ENCODE peak calls at places on chromosomes 6 and 20, in ten cellular contexts. One of them, this sample, is unnamed.

GRCh38 chr6:43475506-43475905 is 1.9 kb upstream of the TJAP1 start:
- DNase-seq in IMR-90: no peak
- DNase-seq in OCI-LY7: no peak
- DNase-seq in left lung: no peak
- DNase-seq in heart right ventricle: no peak
- DNase-seq in coronary artery: no peak
- DNase-seq in PC-3: no peak
- DNase-seq in pancreas: no peak
- DNase-seq in NB4: no peak
- DNase-seq in neural crest cell: no peak
- DNase-seq in this sample: no peak

GRCh38 chr20:44967207-44967807 is 995 bp downstream of the STK4 start:
- DNase-seq in left lung: no peak
- DNase-seq in NB4: peak; percentile 76
- DNase-seq in OCI-LY7: peak; percentile 77
- DNase-seq in coronary artery: no peak
- DNase-seq in pancreas: no peak
- DNase-seq in neural crest cell: no peak
- DNase-seq in PC-3: peak; percentile 29
- DNase-seq in heart right ventricle: no peak
- DNase-seq in IMR-90: no peak
- DNase-seq in this sample: no peak

GRCh38 chr6:43768983-43769525 is 957 bp upstream of the VEGFA start:
- DNase-seq in PC-3: no peak
- DNase-seq in coronary artery: no peak
- DNase-seq in IMR-90: peak; percentile 91
- DNase-seq in left lung: no peak
- DNase-seq in NB4: peak; percentile 30
- DNase-seq in heart right ventricle: peak; percentile 54
- DNase-seq in OCI-LY7: no peak
- DNase-seq in pancreas: no peak
- DNase-seq in neural crest cell: no peak
- DNase-seq in this sample: no peak

GRCh38 chr20:57717797-57718196 is 8.0 kb upstream of the PMEPA1 start:
- DNase-seq in PC-3: peak; percentile 99
- DNase-seq in left lung: no peak
- DNase-seq in NB4: no peak
- DNase-seq in heart right ventricle: no peak
- DNase-seq in IMR-90: no peak
- DNase-seq in pancreas: no peak
- DNase-seq in OCI-LY7: no peak
- DNase-seq in coronary artery: no peak
- DNase-seq in neural crest cell: no peak
- DNase-seq in this sample: no peak

GRCh38 chr20:697826-698225 is 22.2 kb upstream of the SCRT2 start:
- DNase-seq in IMR-90: no peak
- DNase-seq in coronary artery: peak; percentile 7
- DNase-seq in neural crest cell: no peak
- DNase-seq in pancreas: no peak
- DNase-seq in heart right ventricle: no peak
- DNase-seq in OCI-LY7: no peak
- DNase-seq in left lung: no peak
- DNase-seq in PC-3: no peak
- DNase-seq in NB4: no peak
- DNase-seq in this sample: no peak

GRCh38 chr20:35856866-35857265 is 85.1 kb downstream of the PHF20 start:
- DNase-seq in OCI-LY7: no peak
- DNase-seq in neural crest cell: no peak
- DNase-seq in left lung: no peak
- DNase-seq in NB4: no peak
- DNase-seq in pancreas: no peak
- DNase-seq in heart right ventricle: no peak
- DNase-seq in IMR-90: no peak
- DNase-seq in PC-3: no peak
- DNase-seq in coronary artery: no peak
- DNase-seq in this sample: no peak

GRCh38 chr6:56370591-56371198 is 123.3 kb upstream of the COL21A1 start:
- DNase-seq in PC-3: peak; percentile 89
- DNase-seq in IMR-90: peak; percentile 87
- DNase-seq in heart right ventricle: peak; percentile 74
- DNase-seq in left lung: no peak
- DNase-seq in pancreas: no peak
- DNase-seq in NB4: peak; percentile 28
- DNase-seq in neural crest cell: no peak
- DNase-seq in OCI-LY7: peak; percentile 4
- DNase-seq in coronary artery: no peak
- DNase-seq in this sample: peak; percentile 36

GRCh38 chr6:149405823-149406765 is 6.0 kb downstream of the SUMO4 start:
- DNase-seq in heart right ventricle: no peak
- DNase-seq in left lung: no peak
- DNase-seq in pancreas: no peak
- DNase-seq in IMR-90: peak; percentile 51
- DNase-seq in PC-3: no peak
- DNase-seq in OCI-LY7: no peak
- DNase-seq in neural crest cell: no peak
- DNase-seq in NB4: peak; percentile 79
- DNase-seq in coronary artery: no peak
- DNase-seq in this sample: no peak

GRCh38 chr20:56368351-56369134 is 9.8 kb downstream of the FAM210B start:
- DNase-seq in coronary artery: no peak
- DNase-seq in heart right ventricle: no peak
- DNase-seq in NB4: peak; percentile 39
- DNase-seq in pancreas: no peak
- DNase-seq in IMR-90: no peak
- DNase-seq in OCI-LY7: no peak
- DNase-seq in PC-3: no peak
- DNase-seq in neural crest cell: no peak
- DNase-seq in left lung: no peak
- DNase-seq in this sample: no peak

DNA sequence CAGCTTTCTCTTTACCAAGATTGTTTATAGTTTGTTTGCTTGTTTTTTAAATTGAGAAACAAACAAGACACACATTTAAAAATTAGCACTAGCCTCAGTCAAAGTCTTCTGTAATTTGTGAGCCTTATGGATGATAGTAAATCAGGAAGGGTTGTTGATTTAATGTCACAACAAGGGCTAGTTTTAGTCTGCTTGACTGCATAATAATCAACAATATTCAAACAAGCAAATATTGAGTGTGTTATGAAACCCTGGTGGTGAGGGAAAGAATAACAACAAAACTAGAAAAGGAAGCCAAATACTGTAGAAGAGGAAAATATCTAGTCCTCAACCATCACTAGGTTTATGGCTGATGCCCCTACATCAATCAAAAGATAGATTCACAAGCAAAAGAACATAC is 228.6 kb downstream of the TBC1D7 start:
- DNase-seq in OCI-LY7: no peak
- DNase-seq in neural crest cell: no peak
- DNase-seq in left lung: no peak
- DNase-seq in pancreas: no peak
- DNase-seq in PC-3: peak; percentile 25
- DNase-seq in coronary artery: no peak
- DNase-seq in IMR-90: no peak
- DNase-seq in NB4: no peak
- DNase-seq in heart right ventricle: no peak
- DNase-seq in this sample: no peak
- TF ChIP-seq CTCF in OCI-LY7: peak; percentile 63
- TF ChIP-seq CTCF in neural crest cell: peak; percentile 53
- TF ChIP-seq CTCF in left lung: no peak
- TF ChIP-seq CTCF in pancreas: no peak
- TF ChIP-seq CTCF in PC-3: peak; percentile 48
- TF ChIP-seq CTCF in coronary artery: no peak
- TF ChIP-seq CTCF in IMR-90: no peak
- TF ChIP-seq CTCF in NB4: no peak
- TF ChIP-seq CTCF in heart right ventricle: no peak
- TF ChIP-seq CTCF in this sample: no peak

GRCh38 chr6:18121580-18122127 is 823 bp downstream of the NHLRC1 start:
- DNase-seq in coronary artery: no peak
- DNase-seq in heart right ventricle: no peak
- DNase-seq in left lung: no peak
- DNase-seq in NB4: peak; percentile 38
- DNase-seq in IMR-90: no peak
- DNase-seq in PC-3: no peak
- DNase-seq in OCI-LY7: peak; percentile 28
- DNase-seq in neural crest cell: no peak
- DNase-seq in pancreas: no peak
- DNase-seq in this sample: peak; percentile 30
- TF ChIP-seq CTCF in coronary artery: no peak
- TF ChIP-seq CTCF in heart right ventricle: no peak
- TF ChIP-seq CTCF in left lung: no peak
- TF ChIP-seq CTCF in NB4: peak; percentile 26
- TF ChIP-seq CTCF in IMR-90: no peak
- TF ChIP-seq CTCF in PC-3: no peak
- TF ChIP-seq CTCF in OCI-LY7: peak; percentile 56
- TF ChIP-seq CTCF in neural crest cell: no peak
- TF ChIP-seq CTCF in pancreas: no peak
- TF ChIP-seq CTCF in this sample: no peak

DNA sequence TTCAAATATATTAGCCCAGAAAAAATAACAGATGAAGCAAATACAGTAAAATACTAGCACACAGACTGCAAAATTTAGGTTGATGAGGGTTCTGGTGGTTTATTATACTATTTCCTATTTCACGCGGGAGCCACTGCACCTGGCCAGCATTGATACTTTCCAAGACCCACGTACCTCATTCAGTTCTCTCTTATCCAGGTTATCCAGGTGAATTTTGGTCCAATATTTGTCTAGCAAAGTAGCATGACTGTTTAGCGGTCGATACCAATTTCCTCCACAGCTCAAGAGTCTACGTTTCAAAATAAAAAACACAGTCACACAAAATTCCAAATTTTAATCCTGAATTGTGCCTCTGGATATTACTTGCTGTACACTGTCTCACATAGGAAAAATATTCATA is 34.8 kb downstream of the MDN1 start:
- DNase-seq in OCI-LY7: no peak
- DNase-seq in IMR-90: no peak
- DNase-seq in heart right ventricle: no peak
- DNase-seq in pancreas: no peak
- DNase-seq in coronary artery: no peak
- DNase-seq in left lung: no peak
- DNase-seq in NB4: no peak
- DNase-seq in neural crest cell: no peak
- DNase-seq in PC-3: no peak
- DNase-seq in this sample: no peak
- TF ChIP-seq CTCF in OCI-LY7: no peak
- TF ChIP-seq CTCF in IMR-90: no peak
- TF ChIP-seq CTCF in heart right ventricle: no peak
- TF ChIP-seq CTCF in pancreas: no peak
- TF ChIP-seq CTCF in coronary artery: no peak
- TF ChIP-seq CTCF in left lung: no peak
- TF ChIP-seq CTCF in NB4: no peak
- TF ChIP-seq CTCF in neural crest cell: no peak
- TF ChIP-seq CTCF in PC-3: no peak
- TF ChIP-seq CTCF in this sample: no peak

GRCh38 chr20:47289096-47289495 is 67.4 kb downstream of the ZMYND8 start:
- DNase-seq in OCI-LY7: no peak
- DNase-seq in coronary artery: no peak
- DNase-seq in pancreas: no peak
- DNase-seq in neural crest cell: no peak
- DNase-seq in heart right ventricle: no peak
- DNase-seq in IMR-90: no peak
- DNase-seq in NB4: no peak
- DNase-seq in PC-3: no peak
- DNase-seq in left lung: no peak
- DNase-seq in this sample: no peak
- TF ChIP-seq CTCF in OCI-LY7: no peak
- TF ChIP-seq CTCF in coronary artery: no peak
- TF ChIP-seq CTCF in pancreas: no peak
- TF ChIP-seq CTCF in neural crest cell: no peak
- TF ChIP-seq CTCF in heart right ventricle: no peak
- TF ChIP-seq CTCF in IMR-90: no peak
- TF ChIP-seq CTCF in NB4: no peak
- TF ChIP-seq CTCF in PC-3: no peak
- TF ChIP-seq CTCF in left lung: no peak
- TF ChIP-seq CTCF in this sample: no peak

GRCh38 chr6:154732824-154733609 is at the start of gene SCAF8:
- DNase-seq in neural crest cell: peak; percentile 84
- DNase-seq in OCI-LY7: peak; percentile 90
- DNase-seq in IMR-90: peak; percentile 69
- DNase-seq in left lung: peak; percentile 98
- DNase-seq in NB4: peak; percentile 89
- DNase-seq in coronary artery: peak; percentile 83
- DNase-seq in heart right ventricle: peak; percentile 79
- DNase-seq in PC-3: peak; percentile 83
- DNase-seq in pancreas: peak; percentile 95
- DNase-seq in this sample: peak; percentile 89
- TF ChIP-seq CTCF in neural crest cell: peak; percentile 87
- TF ChIP-seq CTCF in OCI-LY7: peak; percentile 77
- TF ChIP-seq CTCF in IMR-90: peak; percentile 92
- TF ChIP-seq CTCF in left lung: peak; percentile 91
- TF ChIP-seq CTCF in NB4: peak; percentile 37
- TF ChIP-seq CTCF in coronary artery: peak; percentile 87
- TF ChIP-seq CTCF in heart right ventricle: peak; percentile 91
- TF ChIP-seq CTCF in PC-3: peak; percentile 59
- TF ChIP-seq CTCF in pancreas: peak; percentile 80
- TF ChIP-seq CTCF in this sample: peak; percentile 98

DNA sequence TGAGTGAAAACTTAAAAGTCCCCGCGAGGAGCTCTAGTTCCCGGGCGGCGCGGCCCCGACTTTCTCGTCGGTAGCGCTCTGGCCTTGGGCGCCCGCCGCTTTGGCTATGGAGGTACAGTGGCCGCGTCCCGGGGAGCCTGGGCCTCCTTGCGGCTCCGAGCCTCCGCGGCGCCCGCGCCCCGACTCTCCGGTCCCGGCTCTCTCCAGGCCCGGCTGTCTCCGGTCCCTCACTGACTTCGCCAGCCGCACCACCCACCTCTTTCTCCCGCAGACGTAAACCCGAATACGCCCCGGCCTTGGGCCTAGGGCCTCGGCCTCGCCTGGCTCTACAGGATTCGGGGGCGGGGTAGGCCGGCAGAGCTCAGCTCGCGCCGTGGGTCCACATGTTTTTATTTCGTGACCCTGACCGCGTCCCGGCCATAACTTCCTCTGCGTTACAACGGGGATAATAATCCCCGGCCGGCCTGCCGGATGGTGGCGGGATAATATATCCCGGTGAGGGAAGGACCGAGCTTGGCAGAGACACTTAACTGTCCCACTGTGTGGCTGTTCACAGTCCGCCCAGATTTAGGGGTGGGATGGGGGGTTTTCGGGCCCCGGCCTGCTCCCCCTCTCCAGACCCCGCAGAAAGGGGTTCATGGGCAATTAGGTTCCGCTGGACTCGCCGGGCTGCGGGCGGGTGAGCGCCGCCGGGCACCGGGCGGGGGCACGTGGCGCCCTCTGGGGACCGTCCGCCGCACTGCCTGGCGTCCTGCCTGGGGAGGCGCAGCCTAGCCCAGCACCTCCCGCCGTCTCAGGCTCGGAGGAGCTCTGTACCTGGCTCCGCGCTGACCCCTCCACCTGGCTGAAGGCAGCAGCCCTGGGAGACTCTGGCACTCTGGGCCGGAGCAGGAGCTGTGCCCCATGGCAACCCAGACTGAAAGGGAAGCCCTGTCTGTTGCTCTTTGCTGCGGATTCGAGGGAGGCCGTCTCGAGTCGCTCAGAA is 10.1 kb upstream of the TBX18 start:
- DNase-seq in coronary artery: peak; percentile 87
- DNase-seq in PC-3: no peak
- DNase-seq in NB4: no peak
- DNase-seq in IMR-90: no peak
- DNase-seq in neural crest cell: peak; percentile 43
- DNase-seq in left lung: peak; percentile 85
- DNase-seq in OCI-LY7: no peak
- DNase-seq in pancreas: peak; percentile 85
- DNase-seq in heart right ventricle: peak; percentile 15
- DNase-seq in this sample: peak; percentile 56
- TF ChIP-seq CTCF in coronary artery: peak; percentile 79
- TF ChIP-seq CTCF in PC-3: no peak
- TF ChIP-seq CTCF in NB4: no peak
- TF ChIP-seq CTCF in IMR-90: peak; percentile 61
- TF ChIP-seq CTCF in neural crest cell: peak; percentile 68
- TF ChIP-seq CTCF in left lung: peak; percentile 46
- TF ChIP-seq CTCF in OCI-LY7: no peak
- TF ChIP-seq CTCF in pancreas: peak; percentile 35
- TF ChIP-seq CTCF in heart right ventricle: peak; percentile 55
- TF ChIP-seq CTCF in this sample: peak; percentile 24

This sample was measured in GM13976.